ENCODE peak calls at places on chromosomes 2 and 18, in ten cellular contexts. M is sigmoid colon, E is fibroblast of lung, T is psoas muscle, P is left lung, N is PC-3, U is A549, L is tibial artery, B is cardiac muscle cell, W is testis. C is an unnamed sample.
A peak's percentile ranks its signal among the peaks of the same experiment; 100 is the strongest.

GRCh38 chr2:143819190-143819735 is 690.0 kb downstream of the ARHGAP15 start:
- DNase-seq in W (no peak), N (no peak), E (no peak), B (peak; percentile 90), T (no peak), L (no peak), P (no peak), M (peak; percentile 64), U (no peak), C (no peak)

GRCh38 chr2:189866296-189866695 is 82.0 kb downstream of the PMS1 start:
- DNase-seq in P (no peak), M (no peak), B (no peak), N (no peak), E (no peak), U (no peak), W (no peak), L (no peak), T (no peak), C (no peak)

GRCh38 chr2:134683561-134684112 is 35.2 kb downstream of the TMEM163 start:
- DNase-seq in T (no peak), L (no peak), E (no peak), P (no peak), N (peak; percentile 86), B (no peak), M (no peak), U (no peak), W (no peak), C (no peak)

GRCh38 chr18:63319383-63320040 is at the start of gene BCL2:
- DNase-seq in U (peak; percentile 6), P (peak; percentile 39), M (peak; percentile 82), E (peak; percentile 45), T (no peak), L (peak; percentile 73), N (peak; percentile 10), B (peak; percentile 52), W (peak; percentile 57), C (peak; percentile 47)

GRCh38 chr18:55001625-55002024 is 42.4 kb upstream of the CCDC68 start:
- DNase-seq in U (no peak), E (no peak), T (no peak), N (peak; percentile 78), P (no peak), L (no peak), B (no peak), M (no peak), W (no peak), C (no peak)

GRCh38 chr18:51137051-51137729 is 60.3 kb downstream of the MEX3C start:
- DNase-seq in L (no peak), P (no peak), E (no peak), U (no peak), N (no peak), W (peak; percentile 48), B (no peak), T (no peak), M (no peak), C (no peak)

GRCh38 chr2:216819766-216820165 is 40.1 kb downstream of the TNP1 start:
- DNase-seq in M (no peak), E (no peak), W (no peak), L (no peak), P (no peak), T (no peak), U (no peak), N (no peak), B (no peak), C (no peak)

GRCh38 chr18:22466608-22467390 is 49.1 kb upstream of the CTAGE1 start:
- DNase-seq in U (peak; percentile 24), B (no peak), E (peak; percentile 75), M (no peak), W (no peak), T (no peak), N (peak; percentile 96), L (peak; percentile 78), P (peak; percentile 53), C (no peak)

GRCh38 chr2:230627806-230628724 is 84.6 kb upstream of the CAB39 start:
- DNase-seq in W (no peak), B (peak; percentile 56), T (no peak), E (peak; percentile 83), N (peak; percentile 53), U (no peak), L (no peak), M (no peak), P (peak; percentile 55), C (no peak)

GRCh38 chr2:216220976-216221375 is 111.8 kb downstream of the XRCC5 start:
- DNase-seq in U (no peak), W (no peak), B (no peak), P (no peak), L (no peak), E (no peak), N (no peak), T (no peak), M (no peak), C (no peak)

GRCh38 chr2:27942612-27943011 is 52.1 kb downstream of the BABAM2 start:
- DNase-seq in M (no peak), P (no peak), N (no peak), T (no peak), W (no peak), L (no peak), U (no peak), E (no peak), B (no peak), C (no peak)

GRCh38 chr18:44742741-44743311 is 62.1 kb downstream of the SETBP1 start:
- DNase-seq in L (no peak), P (no peak), B (no peak), T (peak; percentile 54), U (no peak), E (peak; percentile 83), W (peak; percentile 80), M (peak; percentile 91), N (no peak), C (peak; percentile 58)

GRCh38 chr2:102082591-102083586 is 59.7 kb upstream of the IL1R1 start:
- DNase-seq in L (peak; percentile 74), U (no peak), T (no peak), W (peak; percentile 45), B (no peak), P (peak; percentile 78), E (peak; percentile 88), N (peak; percentile 56), M (peak; percentile 77), C (no peak)

DNA sequence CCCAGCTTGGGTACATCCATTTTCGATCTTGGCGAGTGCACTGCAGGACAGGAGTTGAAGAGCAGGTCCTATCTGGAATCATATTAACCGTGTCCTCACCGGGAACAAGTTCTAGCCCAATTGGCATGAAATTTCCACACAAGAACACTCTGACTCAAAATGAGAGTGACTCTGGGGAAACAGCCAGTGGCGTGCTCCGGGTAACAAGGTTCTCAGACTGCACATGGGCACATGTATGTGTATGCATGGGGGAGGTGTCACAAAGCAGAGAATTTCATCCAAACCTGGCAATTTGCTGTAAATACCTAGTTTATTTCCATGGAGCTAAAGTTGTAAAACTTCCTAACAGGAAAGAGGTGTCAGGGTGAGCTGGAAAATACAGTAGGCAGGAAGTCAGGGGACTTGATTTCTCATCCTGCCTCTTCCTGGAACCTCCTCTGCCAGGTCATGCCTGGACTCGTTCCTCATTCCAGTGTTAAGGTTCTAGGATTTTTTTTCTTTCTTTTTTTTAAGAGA is 1.7 kb downstream of the TUBB6 start:
- DNase-seq in B (no peak), L (no peak), E (no peak), W (no peak), U (no peak), M (no peak), N (no peak), P (no peak), T (no peak), C (no peak)
- H3K4me3 ChIP-seq in B (peak overlapping the region; percentile 70), L (peak overlapping the region; percentile 82), E (peak overlapping the region; percentile 79), W (no peak overlapping the region), U (peak overlapping the region; percentile 62), M (peak overlapping the region; percentile 89), N (peak overlapping the region; percentile 71), P (no peak overlapping the region), T (peak overlapping the region; percentile 73), C (no peak overlapping the region)

GRCh38 chr2:204260906-204261305 is 284.4 kb upstream of the PARD3B start:
- DNase-seq in E (no peak), P (no peak), M (no peak), B (no peak), W (no peak), L (no peak), N (no peak), U (no peak), T (no peak), C (no peak)

GRCh38 chr2:204261776-204262175 is 283.5 kb upstream of the PARD3B start:
- DNase-seq in B (no peak), L (no peak), E (no peak), M (no peak), T (no peak), U (no peak), W (no peak), P (no peak), N (no peak), C (no peak)

GRCh38 chr2:204264746-204265145 is 280.5 kb upstream of the PARD3B start:
- DNase-seq in B (no peak), U (no peak), E (no peak), L (no peak), P (no peak), T (no peak), W (no peak), N (no peak), M (no peak), C (no peak)

GRCh38 chr2:204265701-204266310 is 279.5 kb upstream of the PARD3B start:
- DNase-seq in W (no peak), U (no peak), T (no peak), L (no peak), P (peak; percentile 55), E (no peak), M (no peak), N (no peak), B (no peak), C (no peak)

GRCh38 chr2:204264068-204264693 is 281.1 kb upstream of the PARD3B start:
- DNase-seq in P (no peak), M (no peak), B (no peak), N (no peak), E (no peak), W (no peak), T (no peak), U (no peak), L (no peak), C (no peak)
- TF ChIP-seq CTCF in P (no peak), M (no peak), B (no peak), N (no peak), E (no peak), W (no peak), T (no peak), U (no peak), L (no peak), C (no peak)

DNA sequence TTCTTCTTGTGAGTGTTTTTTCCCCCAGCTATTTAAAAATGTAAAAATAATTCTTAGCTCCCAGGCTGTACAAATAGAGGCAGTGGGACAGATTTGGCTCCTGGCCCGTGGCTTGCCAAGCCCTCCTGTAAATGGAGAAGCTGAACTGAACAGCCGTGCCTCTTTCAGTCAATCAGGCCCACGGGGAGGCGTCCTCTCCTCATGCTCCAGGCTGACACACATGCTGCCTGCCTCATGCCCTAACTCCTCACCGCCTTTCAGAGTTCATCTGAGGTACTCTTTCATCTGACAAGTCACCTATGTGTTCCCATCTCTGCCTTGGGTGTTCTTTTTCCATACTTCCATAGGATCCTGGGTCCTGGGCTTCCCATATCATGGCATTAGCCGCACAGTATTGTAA is 58.9 kb downstream of the BMP10 start:
- DNase-seq in B (no peak), P (no peak), T (no peak), L (no peak), M (no peak), E (peak; percentile 21), N (no peak), W (no peak), U (no peak), C (no peak)
- H3K4me1 ChIP-seq in B (no peaks in the 10 kb centered on the region), P (peaks cover 9% of the 10 kb centered on the region), T (no peaks in the 10 kb centered on the region), L (peaks cover 15% of the 10 kb centered on the region), M (no peaks in the 10 kb centered on the region), E (peaks cover 2% of the 10 kb centered on the region), N (peaks cover 10% of the 10 kb centered on the region), W (no peaks in the 10 kb centered on the region), U (peaks cover 8% of the 10 kb centered on the region), C (no peaks in the 10 kb centered on the region)

GRCh38 chr2:6916736-6917070 is 509 bp upstream of the RNF144A start:
- DNase-seq in W (no peak), E (no peak), P (no peak), T (no peak), B (no peak), N (no peak), L (no peak), M (no peak), U (peak; percentile 17), C (no peak)
- H3K4me3 ChIP-seq in W (peak overlapping the region; percentile 29), E (no peak overlapping the region), P (no peak overlapping the region), T (peak overlapping the region; percentile 49), B (no peak overlapping the region), N (no peak overlapping the region), L (peak overlapping the region; percentile 65), M (no peak overlapping the region), U (peak overlapping the region; percentile 75), C (peak overlapping the region; percentile 24)

C was measured in Peyer's patch.